ENCODE peak calls at places on chromosome 22, in eight cellular contexts. L is osteoblast, R is right atrium auricular region, I is vagina, G is adrenal gland, J is lung, P is suprapubic skin, S is psoas muscle. V is an unnamed sample. For H3K4me1, the result is how much of the 10 kb centered on the place peaks cover.

GRCh38 chr22:46571642-46572250 is 34.3 kb upstream of the CELSR1 start:
- DNase-seq in L (peak), R (no peak), I (no peak), G (no peak), J (no peak), P (peak), S (no peak), V (peak)

GRCh38 chr22:48960576-48960975 is 867.1 kb downstream of the BRD1 start:
- DNase-seq in L (no peak), R (no peak), I (peak), G (peak), J (peak), P (peak), S (no peak), V (peak)

GRCh38 chr22:50011447-50012200 is 941 bp downstream of the IL17REL start:
- DNase-seq in L (peak), R (no peak), I (peak), G (no peak), J (no peak), P (peak), S (no peak), V (no peak)

GRCh38 chr22:50620861-50621490 is 7.0 kb downstream of the ARSA start:
- DNase-seq in L (peak), R (no peak), I (peak), G (no peak), J (no peak), P (no peak), S (no peak), V (no peak)

GRCh38 chr22:20106205-20106848 is 9.6 kb upstream of the RANBP1 start:
- DNase-seq in L (peak), R (no peak), I (no peak), G (no peak), J (no peak), P (no peak), S (peak), V (peak)

GRCh38 chr22:45911601-45912271 is 65.2 kb downstream of the WNT7B start:
- DNase-seq in L (no peak), R (no peak), I (no peak), G (no peak), J (peak), P (no peak), S (peak), V (no peak)

GRCh38 chr22:19844423-19845368 is 10.0 kb downstream of the GNB1L start:
- DNase-seq in L (peak), R (peak), I (no peak), G (peak), J (peak), P (no peak), S (peak), V (peak)

GRCh38 chr22:46066691-46067090 is 83.6 kb upstream of the PPARA start:
- DNase-seq in L (no peak), R (no peak), I (no peak), G (peak), J (no peak), P (peak), S (no peak), V (peak)

GRCh38 chr22:37690901-37691504 is 4.9 kb downstream of the NOL12 start:
- DNase-seq in L (no peak), R (no peak), I (no peak), G (peak), J (no peak), P (no peak), S (peak), V (no peak)
- H3K4me1 ChIP-seq in L (under half), R (under half), I (under half), G (under half), J (under half), P (under half), S (under half), V (under half)

DNA sequence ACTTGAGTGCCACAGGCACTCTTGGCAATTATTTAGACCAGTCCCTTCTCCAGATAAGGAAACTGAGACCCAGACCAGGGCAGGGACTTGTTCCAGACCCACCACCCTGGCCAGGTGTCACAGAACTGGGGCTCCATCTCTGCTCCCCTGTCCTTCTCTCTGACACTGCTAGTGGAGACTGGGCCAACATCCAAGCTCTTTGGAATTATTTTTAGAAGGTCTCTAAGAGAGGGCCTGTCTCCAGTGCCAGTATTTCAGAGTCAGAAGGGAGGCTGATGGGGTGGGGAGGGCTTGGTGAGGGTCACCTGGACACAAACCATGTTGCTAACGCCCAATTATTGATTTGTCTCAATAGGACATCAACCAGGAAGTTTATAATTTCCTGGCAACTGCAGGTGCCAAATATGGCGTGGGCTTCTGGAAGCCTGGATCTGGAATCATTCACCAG is 32.7 kb downstream of the POLR3H start:
- DNase-seq in L (peak), R (no peak), I (no peak), G (no peak), J (no peak), P (no peak), S (no peak), V (peak)
- TF ChIP-seq CTCF in L (no peak), R (no peak), I (no peak), G (no peak), J (no peak), P (no peak), S (no peak), V (no peak)

DNA sequence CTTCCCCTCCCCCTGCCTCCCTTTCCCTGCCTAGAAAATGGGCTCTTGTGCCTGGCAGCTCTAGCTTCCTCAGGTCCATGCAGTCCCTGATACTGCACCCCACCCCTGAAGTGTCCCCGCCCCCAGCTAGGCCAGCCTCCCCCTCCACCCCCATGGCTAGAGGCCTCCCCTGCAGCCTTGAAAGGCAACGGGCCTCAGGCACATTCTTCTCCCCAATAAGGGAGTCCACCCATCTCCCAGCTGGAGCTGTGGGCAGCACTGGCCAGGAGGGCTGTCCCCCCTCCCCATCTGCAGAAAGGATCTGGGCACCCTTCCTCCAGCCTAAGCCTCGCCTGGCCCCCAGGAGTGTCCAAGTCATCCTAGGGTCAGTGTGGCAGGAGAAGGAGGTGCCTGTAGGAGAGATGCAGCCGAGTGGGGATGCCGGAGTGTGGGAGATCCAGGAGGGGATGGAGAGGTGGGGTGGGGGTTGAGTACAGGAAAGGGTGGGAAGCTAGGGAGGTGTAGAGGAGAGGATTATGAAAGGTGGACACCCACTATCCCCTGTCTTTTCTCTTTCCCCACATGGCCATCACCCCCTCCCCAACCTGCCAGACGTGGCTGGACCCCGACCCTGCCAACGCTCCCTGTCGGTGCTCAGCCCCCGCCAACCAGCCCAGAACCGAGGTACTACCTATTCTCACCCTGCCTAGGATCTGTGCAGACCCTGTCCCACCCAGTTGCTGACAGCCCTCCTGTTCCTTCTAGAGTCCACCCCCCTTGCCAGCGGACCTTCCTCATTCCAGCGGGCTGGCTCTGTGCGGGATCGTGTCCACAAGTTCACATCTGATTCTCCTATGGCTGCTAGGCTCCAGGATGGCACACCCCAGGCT is 9.3 kb downstream of the SMTN start:
- DNase-seq in L (peak), R (no peak), I (peak), G (no peak), J (no peak), P (no peak), S (no peak), V (no peak)
- H3K4me1 ChIP-seq in L (under half), R (under half), I (half or more), G (under half), J (under half), P (under half), S (under half), V (under half)

DNA sequence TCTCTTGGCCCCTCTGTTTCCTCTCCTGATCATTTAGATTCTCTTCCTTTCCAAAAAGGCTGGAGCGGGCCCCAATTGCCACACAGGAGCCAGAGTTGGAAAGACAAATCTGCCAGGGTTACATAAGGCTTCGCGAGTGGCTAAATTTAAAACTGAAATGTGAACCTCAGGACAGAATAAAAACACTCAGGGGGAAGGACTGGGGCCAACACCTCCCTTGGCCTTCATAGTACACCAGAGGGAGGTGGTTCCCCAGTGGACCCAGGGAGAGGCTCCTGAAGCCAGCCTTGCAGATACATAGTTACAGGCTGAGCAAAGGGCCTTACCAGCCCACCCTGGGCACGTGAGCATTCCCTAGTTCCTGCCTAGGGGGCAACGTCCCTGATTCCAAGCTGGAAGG is 150.1 kb downstream of the MN1 start:
- DNase-seq in L (no peak), R (no peak), I (no peak), G (no peak), J (no peak), P (no peak), S (peak), V (no peak)
- TF ChIP-seq CTCF in L (no peak), R (no peak), I (no peak), G (no peak), J (no peak), P (no peak), S (peak), V (no peak)

DNA sequence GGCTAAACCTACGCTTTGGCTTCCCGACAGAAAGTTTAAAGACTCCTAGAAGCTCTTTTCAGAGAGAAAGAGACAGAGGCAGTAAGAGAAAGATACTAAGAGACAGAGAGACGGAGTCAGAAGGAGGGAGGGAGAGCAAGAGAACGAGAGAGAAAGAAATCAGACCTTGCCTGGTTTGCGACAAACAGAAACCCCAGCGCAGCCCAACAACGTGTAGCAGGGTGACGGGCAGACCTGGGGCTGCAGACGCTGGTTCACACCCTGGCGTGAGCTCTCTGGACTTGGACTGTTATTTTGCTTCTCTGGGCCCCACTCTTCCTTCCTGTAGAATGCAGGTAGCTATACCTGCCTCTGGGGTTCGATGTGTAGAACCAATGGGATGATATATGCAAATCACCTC is 244.4 kb upstream of the SYN3 start:
- DNase-seq in L (no peak), R (no peak), I (no peak), G (no peak), J (no peak), P (no peak), S (no peak), V (no peak)
- H3K4me1 ChIP-seq in L (under half), R (under half), I (under half), G (under half), J (under half), P (under half), S (under half), V (under half)

DNA sequence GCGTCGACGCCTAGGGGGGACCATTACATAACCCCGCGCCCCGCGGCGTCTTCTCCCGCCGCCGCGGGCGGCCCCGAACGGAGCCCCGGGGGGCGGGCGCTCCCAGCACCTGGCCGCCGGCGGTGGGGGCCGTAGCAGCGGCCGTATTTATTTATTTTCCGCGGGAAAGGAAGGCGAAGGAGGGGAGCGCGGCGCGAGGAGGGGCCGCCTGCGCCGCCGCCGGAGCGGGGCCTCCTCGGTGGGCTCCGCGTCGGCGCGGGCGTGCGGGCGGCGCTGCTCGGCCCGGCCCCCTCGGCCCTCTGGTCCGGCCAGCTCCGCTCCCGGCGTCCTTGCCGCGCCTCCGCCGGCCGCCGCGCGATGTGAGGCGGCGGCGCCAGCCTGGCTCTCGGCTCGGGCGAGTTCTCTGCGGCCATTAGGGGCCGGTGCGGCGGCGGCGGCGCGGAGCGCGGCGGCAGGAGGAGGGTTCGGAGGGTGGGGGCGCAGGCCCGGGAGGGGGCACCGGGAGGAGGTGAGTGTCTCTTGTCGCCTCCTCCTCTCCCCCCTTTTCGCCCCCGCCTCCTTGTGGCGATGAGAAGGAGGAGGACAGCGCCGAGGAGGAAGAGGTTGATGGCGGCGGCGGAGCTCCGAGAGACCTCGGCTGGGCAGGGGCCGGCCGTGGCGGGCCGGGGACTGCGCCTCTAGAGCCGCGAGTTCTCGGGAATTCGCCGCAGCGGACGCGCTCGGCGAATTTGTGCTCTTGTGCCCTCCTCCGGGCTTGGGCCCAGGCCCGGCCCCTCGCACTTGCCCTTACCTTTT is at the start of gene EP300:
- DNase-seq in L (peak), R (peak), I (peak), G (peak), J (peak), P (peak), S (peak), V (peak)
- TF ChIP-seq CTCF in L (no peak), R (peak), I (no peak), G (peak), J (no peak), P (no peak), S (peak), V (peak)

GRCh38 chr22:35327690-35328471 is 28.2 kb downstream of the TOM1 start:
- DNase-seq in L (no peak), R (no peak), I (no peak), G (no peak), J (no peak), P (no peak), S (no peak), V (no peak)

GRCh38 chr22:35330258-35330861 is 30.7 kb downstream of the TOM1 start:
- DNase-seq in L (peak), R (peak), I (no peak), G (peak), J (peak), P (peak), S (peak), V (peak)

GRCh38 chr22:35328472-35328885 is 28.8 kb downstream of the TOM1 start:
- DNase-seq in L (no peak), R (peak), I (no peak), G (peak), J (peak), P (no peak), S (peak), V (peak)

GRCh38 chr22:35326854-35327562 is 27.3 kb downstream of the TOM1 start:
- DNase-seq in L (peak), R (no peak), I (no peak), G (no peak), J (no peak), P (no peak), S (no peak), V (no peak)

DNA sequence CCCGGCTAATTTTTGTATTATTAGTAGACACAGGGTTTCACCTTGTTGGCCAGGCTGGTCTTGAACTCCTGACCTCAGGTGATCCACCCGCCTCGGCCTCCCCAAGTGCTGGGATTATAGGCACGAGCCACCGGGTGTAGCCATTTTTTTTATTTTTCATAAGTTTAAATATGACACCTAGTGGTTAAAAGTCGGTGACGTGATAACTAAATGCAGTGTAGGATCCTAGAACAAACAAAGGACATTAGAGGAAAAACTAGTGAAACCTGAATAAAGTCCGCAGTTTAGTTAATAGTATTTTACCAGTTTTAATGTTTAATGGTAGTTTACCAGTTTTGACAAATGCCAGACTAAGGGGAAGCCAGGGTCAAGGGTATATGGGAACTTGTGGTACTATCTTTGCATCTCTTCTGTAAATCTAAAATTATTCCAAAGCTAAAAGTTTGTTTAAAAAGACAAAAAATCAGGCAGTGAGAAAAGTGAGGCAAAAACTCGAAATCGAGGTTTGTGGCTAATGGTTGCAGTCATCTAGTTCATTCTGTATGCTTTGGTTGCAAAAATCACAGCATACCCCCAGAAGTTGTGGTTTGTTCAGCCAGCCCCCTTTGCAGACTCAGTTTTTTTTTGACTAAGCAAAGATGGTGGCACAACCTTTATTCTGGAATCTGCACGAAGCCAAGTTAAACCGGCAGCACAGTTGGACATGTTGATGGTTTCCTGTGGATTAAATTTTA is 29.6 kb downstream of the TOM1 start:
- DNase-seq in L (peak), R (no peak), I (no peak), G (no peak), J (no peak), P (no peak), S (no peak), V (no peak)
- H3K4me1 ChIP-seq in L (under half), R (under half), I (under half), G (under half), J (under half), P (under half), S (under half), V (under half)

GRCh38 chr22:22397292-22397870 is 111.2 kb downstream of the ZNF280B start:
- DNase-seq in L (peak), R (no peak), I (no peak), G (peak), J (no peak), P (no peak), S (peak), V (no peak)
- TF ChIP-seq CTCF in L (peak), R (no peak), I (no peak), G (no peak), J (no peak), P (no peak), S (no peak), V (no peak)

GRCh38 chr22:38736257-38736570 is 19.6 kb downstream of the SUN2 start:
- DNase-seq in L (peak), R (no peak), I (no peak), G (no peak), J (no peak), P (no peak), S (no peak), V (no peak)
- H3K4me1 ChIP-seq in L (under half), R (under half), I (under half), G (under half), J (under half), P (under half), S (half or more), V (under half)

GRCh38 chr22:30197389-30197788 is 49.2 kb downstream of the LIF start:
- DNase-seq in L (no peak), R (no peak), I (no peak), G (no peak), J (no peak), P (no peak), S (no peak), V (no peak)

GRCh38 chr22:30195245-30196140 is 51.1 kb downstream of the LIF start:
- DNase-seq in L (peak), R (no peak), I (no peak), G (no peak), J (no peak), P (no peak), S (no peak), V (no peak)

GRCh38 chr22:30196867-30197336 is 49.7 kb downstream of the LIF start:
- DNase-seq in L (peak), R (no peak), I (no peak), G (no peak), J (no peak), P (no peak), S (no peak), V (no peak)

GRCh38 chr22:30198152-30198845 is 48.3 kb downstream of the LIF start:
- DNase-seq in L (no peak), R (no peak), I (no peak), G (no peak), J (no peak), P (no peak), S (no peak), V (no peak)

DNA sequence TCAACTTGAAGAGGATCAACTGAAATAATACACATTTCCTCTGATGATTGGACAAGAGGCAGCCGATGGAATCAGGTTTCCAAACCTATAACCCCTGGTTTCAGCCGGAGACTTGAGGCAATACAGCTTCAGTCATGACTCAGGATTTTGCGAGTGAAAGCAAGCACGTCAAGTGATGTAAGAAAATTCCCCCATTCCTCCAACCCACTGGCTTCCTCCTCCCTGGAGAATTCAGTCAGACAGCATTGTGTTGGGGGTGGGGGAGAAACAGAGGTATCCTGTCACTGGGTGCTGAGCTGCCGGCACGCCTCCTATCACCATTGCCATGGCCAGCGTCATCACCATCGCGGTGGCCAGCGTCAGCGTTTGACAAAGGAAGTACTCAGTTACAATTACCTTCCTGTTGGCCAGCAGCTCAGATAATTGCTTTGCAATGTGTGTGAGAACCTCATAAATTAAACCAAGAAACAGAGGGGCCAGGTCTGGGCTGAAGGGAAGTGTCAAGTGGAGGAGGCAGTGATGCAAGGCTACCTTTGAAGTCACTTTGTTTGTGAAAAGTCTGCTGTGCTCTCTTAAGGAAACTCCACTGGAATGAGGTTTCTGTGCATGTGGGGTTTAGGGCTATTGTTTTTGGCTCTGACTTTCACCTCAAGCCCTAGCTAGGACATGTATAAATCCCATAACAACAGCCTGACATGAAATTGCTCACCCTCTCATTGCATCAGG is 50.3 kb downstream of the LIF start:
- DNase-seq in L (peak), R (peak), I (peak), G (peak), J (peak), P (peak), S (peak), V (no peak)
- TF ChIP-seq CTCF in L (no peak), R (no peak), I (no peak), G (no peak), J (no peak), P (no peak), S (no peak), V (no peak)

V was measured in right lobe of liver.